ENCODE peak calls at places on chromosomes 16 and 17, in eight cellular contexts. One of them, this sample, is unnamed.

GRCh38 chr17:21242026-21242700 is 11.0 kb downstream of the NATD1 start:
- DNase-seq in kidney epithelial cell: no peak
- DNase-seq in MM.1S: no peak
- DNase-seq in ovary: no peak
- DNase-seq in HFFc6: peak
- DNase-seq in SK-N-SH: no peak
- DNase-seq in AG10803: peak
- DNase-seq in GM10248: no peak
- DNase-seq in this sample: no peak

GRCh38 chr17:72826602-72827001 is 265.9 kb downstream of the SLC39A11 start:
- DNase-seq in SK-N-SH: no peak
- DNase-seq in kidney epithelial cell: peak
- DNase-seq in AG10803: no peak
- DNase-seq in ovary: no peak
- DNase-seq in MM.1S: no peak
- DNase-seq in HFFc6: peak
- DNase-seq in GM10248: no peak
- DNase-seq in this sample: no peak

GRCh38 chr16:26598989-26599785 is 467.5 kb upstream of the C16orf82 start:
- DNase-seq in ovary: no peak
- DNase-seq in AG10803: no peak
- DNase-seq in HFFc6: no peak
- DNase-seq in SK-N-SH: no peak
- DNase-seq in GM10248: no peak
- DNase-seq in kidney epithelial cell: no peak
- DNase-seq in MM.1S: no peak
- DNase-seq in this sample: no peak

GRCh38 chr17:48051706-48052486 is 3.7 kb downstream of the NFE2L1 start:
- DNase-seq in ovary: peak
- DNase-seq in SK-N-SH: no peak
- DNase-seq in HFFc6: peak
- DNase-seq in MM.1S: no peak
- DNase-seq in AG10803: peak
- DNase-seq in kidney epithelial cell: no peak
- DNase-seq in GM10248: no peak
- DNase-seq in this sample: peak

GRCh38 chr17:47209499-47209898 is 351 bp downstream of the MYL4 start:
- DNase-seq in SK-N-SH: no peak
- DNase-seq in AG10803: no peak
- DNase-seq in ovary: no peak
- DNase-seq in HFFc6: no peak
- DNase-seq in MM.1S: no peak
- DNase-seq in GM10248: no peak
- DNase-seq in kidney epithelial cell: no peak
- DNase-seq in this sample: no peak

GRCh38 chr17:74733365-74734122 is 3.5 kb upstream of the RAB37 start:
- DNase-seq in HFFc6: no peak
- DNase-seq in GM10248: no peak
- DNase-seq in ovary: no peak
- DNase-seq in kidney epithelial cell: no peak
- DNase-seq in SK-N-SH: no peak
- DNase-seq in MM.1S: no peak
- DNase-seq in AG10803: no peak
- DNase-seq in this sample: no peak

GRCh38 chr17:15348030-15348429 is 6.6 kb upstream of the TEKT3 start:
- DNase-seq in MM.1S: no peak
- DNase-seq in SK-N-SH: no peak
- DNase-seq in AG10803: peak
- DNase-seq in kidney epithelial cell: no peak
- DNase-seq in HFFc6: peak
- DNase-seq in ovary: no peak
- DNase-seq in GM10248: no peak
- DNase-seq in this sample: peak

GRCh38 chr16:17229766-17230165 is 241.0 kb downstream of the XYLT1 start:
- DNase-seq in kidney epithelial cell: no peak
- DNase-seq in AG10803: peak
- DNase-seq in SK-N-SH: no peak
- DNase-seq in ovary: no peak
- DNase-seq in HFFc6: no peak
- DNase-seq in GM10248: no peak
- DNase-seq in MM.1S: no peak
- DNase-seq in this sample: peak

GRCh38 chr17:10172241-10172741 is 26.1 kb downstream of the GAS7 start:
- DNase-seq in HFFc6: peak
- DNase-seq in kidney epithelial cell: no peak
- DNase-seq in ovary: no peak
- DNase-seq in SK-N-SH: no peak
- DNase-seq in GM10248: peak
- DNase-seq in MM.1S: no peak
- DNase-seq in AG10803: peak
- DNase-seq in this sample: no peak

GRCh38 chr16:82641336-82641984 is 14.7 kb downstream of the CDH13 start:
- DNase-seq in ovary: no peak
- DNase-seq in kidney epithelial cell: no peak
- DNase-seq in GM10248: no peak
- DNase-seq in SK-N-SH: no peak
- DNase-seq in HFFc6: peak
- DNase-seq in AG10803: peak
- DNase-seq in MM.1S: peak
- DNase-seq in this sample: peak
- TF ChIP-seq CTCF in ovary: no peak
- TF ChIP-seq CTCF in kidney epithelial cell: peak
- TF ChIP-seq CTCF in GM10248: peak
- TF ChIP-seq CTCF in SK-N-SH: peak
- TF ChIP-seq CTCF in HFFc6: peak
- TF ChIP-seq CTCF in AG10803: peak
- TF ChIP-seq CTCF in MM.1S: peak
- TF ChIP-seq CTCF in this sample: peak

GRCh38 chr16:50612849-50613198 is 64.6 kb downstream of the NKD1 start:
- DNase-seq in SK-N-SH: no peak
- DNase-seq in ovary: no peak
- DNase-seq in HFFc6: no peak
- DNase-seq in MM.1S: no peak
- DNase-seq in AG10803: no peak
- DNase-seq in kidney epithelial cell: no peak
- DNase-seq in GM10248: no peak
- DNase-seq in this sample: no peak

GRCh38 chr16:50613281-50613991 is 65.2 kb downstream of the NKD1 start:
- DNase-seq in HFFc6: no peak
- DNase-seq in GM10248: no peak
- DNase-seq in SK-N-SH: no peak
- DNase-seq in ovary: peak
- DNase-seq in kidney epithelial cell: no peak
- DNase-seq in AG10803: peak
- DNase-seq in MM.1S: no peak
- DNase-seq in this sample: no peak

GRCh38 chr16:50610331-50611262 is 62.4 kb downstream of the NKD1 start:
- DNase-seq in SK-N-SH: no peak
- DNase-seq in HFFc6: no peak
- DNase-seq in ovary: no peak
- DNase-seq in GM10248: no peak
- DNase-seq in MM.1S: no peak
- DNase-seq in kidney epithelial cell: no peak
- DNase-seq in AG10803: no peak
- DNase-seq in this sample: no peak

GRCh38 chr16:50611995-50612848 is 64.0 kb downstream of the NKD1 start:
- DNase-seq in HFFc6: no peak
- DNase-seq in AG10803: no peak
- DNase-seq in SK-N-SH: no peak
- DNase-seq in MM.1S: no peak
- DNase-seq in GM10248: no peak
- DNase-seq in ovary: no peak
- DNase-seq in kidney epithelial cell: no peak
- DNase-seq in this sample: no peak

DNA sequence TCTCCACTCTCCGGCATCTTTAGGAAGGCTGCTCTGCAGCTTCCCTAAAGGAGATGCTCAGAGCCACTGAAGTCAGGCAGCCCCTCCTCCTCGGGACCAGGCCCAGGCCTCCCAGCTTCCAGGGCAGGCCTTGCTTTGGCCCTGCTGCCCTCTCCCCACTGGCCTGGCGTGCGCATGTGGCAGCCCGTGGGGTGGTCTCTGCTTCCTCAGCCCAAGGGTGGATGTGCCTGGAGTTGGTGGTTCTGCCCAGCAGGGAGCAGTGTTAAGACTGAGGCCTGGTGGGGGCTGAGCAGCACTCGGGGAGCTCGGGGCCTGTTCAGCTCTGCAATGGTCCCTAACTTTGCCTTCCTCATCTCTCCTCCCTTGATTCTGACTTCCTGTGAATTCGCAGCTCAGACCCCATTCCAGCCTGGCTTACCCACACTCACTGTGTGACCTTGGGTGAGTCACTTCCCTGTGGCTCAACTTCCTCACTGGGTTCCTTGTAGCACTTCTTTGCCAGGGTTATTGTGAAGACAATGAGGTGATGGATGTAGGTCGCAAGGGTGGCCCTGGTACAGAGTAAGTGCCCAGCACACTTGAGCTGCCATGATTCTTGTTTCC is 63.2 kb downstream of the NKD1 start:
- DNase-seq in AG10803: peak
- DNase-seq in kidney epithelial cell: peak
- DNase-seq in ovary: no peak
- DNase-seq in HFFc6: no peak
- DNase-seq in GM10248: no peak
- DNase-seq in SK-N-SH: no peak
- DNase-seq in MM.1S: no peak
- DNase-seq in this sample: peak
- TF ChIP-seq CTCF in AG10803: peak
- TF ChIP-seq CTCF in kidney epithelial cell: peak
- TF ChIP-seq CTCF in ovary: no peak
- TF ChIP-seq CTCF in HFFc6: no peak
- TF ChIP-seq CTCF in GM10248: no peak
- TF ChIP-seq CTCF in SK-N-SH: no peak
- TF ChIP-seq CTCF in MM.1S: no peak
- TF ChIP-seq CTCF in this sample: no peak

DNA sequence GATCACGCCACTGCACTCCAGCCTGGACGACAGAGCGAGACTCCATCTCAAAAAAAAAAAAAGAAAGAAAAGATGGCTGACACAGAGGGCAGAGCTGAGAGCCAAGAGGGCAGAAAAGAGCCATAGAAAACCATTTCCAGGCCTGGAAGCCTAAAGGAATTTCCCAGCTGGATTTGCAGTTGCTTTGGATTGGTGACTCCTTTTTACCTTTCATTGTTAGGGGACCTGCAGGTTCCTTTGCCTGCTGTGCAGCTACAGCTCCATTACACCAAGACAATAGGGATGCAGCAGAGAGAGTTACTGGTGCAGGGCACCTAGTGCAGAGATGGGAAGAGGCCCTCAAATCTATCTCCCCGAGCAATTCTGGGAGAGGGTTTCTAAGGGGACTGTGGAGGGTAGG is 18.4 kb downstream of the ZNF668 start:
- DNase-seq in ovary: no peak
- DNase-seq in AG10803: no peak
- DNase-seq in GM10248: no peak
- DNase-seq in MM.1S: no peak
- DNase-seq in SK-N-SH: no peak
- DNase-seq in HFFc6: no peak
- DNase-seq in kidney epithelial cell: no peak
- DNase-seq in this sample: no peak
- TF ChIP-seq CTCF in ovary: no peak
- TF ChIP-seq CTCF in AG10803: no peak
- TF ChIP-seq CTCF in GM10248: no peak
- TF ChIP-seq CTCF in MM.1S: no peak
- TF ChIP-seq CTCF in SK-N-SH: no peak
- TF ChIP-seq CTCF in HFFc6: no peak
- TF ChIP-seq CTCF in kidney epithelial cell: no peak
- TF ChIP-seq CTCF in this sample: no peak

GRCh38 chr17:63317166-63317845 is 128.8 kb downstream of the CYB561 start:
- DNase-seq in HFFc6: no peak
- DNase-seq in kidney epithelial cell: no peak
- DNase-seq in AG10803: no peak
- DNase-seq in ovary: no peak
- DNase-seq in GM10248: no peak
- DNase-seq in MM.1S: no peak
- DNase-seq in SK-N-SH: no peak
- DNase-seq in this sample: no peak
- TF ChIP-seq CTCF in HFFc6: no peak
- TF ChIP-seq CTCF in kidney epithelial cell: no peak
- TF ChIP-seq CTCF in AG10803: no peak
- TF ChIP-seq CTCF in ovary: no peak
- TF ChIP-seq CTCF in GM10248: no peak
- TF ChIP-seq CTCF in MM.1S: no peak
- TF ChIP-seq CTCF in SK-N-SH: no peak
- TF ChIP-seq CTCF in this sample: no peak

GRCh38 chr17:41615454-41615853 is 2.9 kb upstream of the KRT16 start:
- DNase-seq in AG10803: no peak
- DNase-seq in kidney epithelial cell: no peak
- DNase-seq in HFFc6: peak
- DNase-seq in ovary: no peak
- DNase-seq in MM.1S: no peak
- DNase-seq in SK-N-SH: no peak
- DNase-seq in GM10248: no peak
- DNase-seq in this sample: peak
- TF ChIP-seq CTCF in AG10803: no peak
- TF ChIP-seq CTCF in kidney epithelial cell: no peak
- TF ChIP-seq CTCF in HFFc6: no peak
- TF ChIP-seq CTCF in ovary: no peak
- TF ChIP-seq CTCF in MM.1S: no peak
- TF ChIP-seq CTCF in SK-N-SH: no peak
- TF ChIP-seq CTCF in GM10248: no peak
- TF ChIP-seq CTCF in this sample: no peak

GRCh38 chr17:37648555-37648954 is 5.3 kb upstream of the DDX52 start:
- DNase-seq in GM10248: no peak
- DNase-seq in AG10803: peak
- DNase-seq in HFFc6: peak
- DNase-seq in ovary: no peak
- DNase-seq in SK-N-SH: no peak
- DNase-seq in kidney epithelial cell: peak
- DNase-seq in MM.1S: peak
- DNase-seq in this sample: peak

GRCh38 chr17:37651846-37652245 is 8.6 kb upstream of the DDX52 start:
- DNase-seq in kidney epithelial cell: no peak
- DNase-seq in ovary: no peak
- DNase-seq in SK-N-SH: no peak
- DNase-seq in AG10803: no peak
- DNase-seq in HFFc6: no peak
- DNase-seq in MM.1S: no peak
- DNase-seq in GM10248: no peak
- DNase-seq in this sample: no peak

DNA sequence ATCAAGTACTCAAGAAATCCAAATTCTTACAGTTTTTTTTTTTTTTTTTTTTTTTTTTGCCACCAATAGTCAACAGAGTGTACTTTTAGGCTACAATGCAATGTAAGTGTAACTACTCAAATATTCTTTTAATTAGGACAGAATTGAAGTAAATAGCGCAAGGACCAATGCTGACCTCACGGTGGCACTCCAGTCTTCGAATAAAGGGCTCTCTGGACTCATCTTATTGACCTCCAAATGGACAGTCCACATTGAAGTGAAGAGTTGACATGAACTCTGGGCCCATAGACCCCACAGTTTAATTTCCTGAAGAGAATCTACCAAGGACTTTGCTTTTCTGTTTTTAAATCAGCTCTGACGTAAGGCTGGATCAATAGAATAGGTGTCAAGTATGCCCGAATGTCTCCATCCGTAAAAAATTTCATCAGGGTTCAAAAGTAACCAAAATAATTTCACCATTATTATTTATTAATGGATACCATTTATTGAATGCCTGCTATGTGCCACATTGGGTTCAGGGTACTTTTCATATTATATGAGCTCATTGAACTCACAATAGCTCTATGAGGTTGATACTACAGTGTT is 7.3 kb upstream of the DDX52 start:
- DNase-seq in AG10803: peak
- DNase-seq in ovary: no peak
- DNase-seq in HFFc6: peak
- DNase-seq in MM.1S: peak
- DNase-seq in GM10248: peak
- DNase-seq in SK-N-SH: peak
- DNase-seq in kidney epithelial cell: no peak
- DNase-seq in this sample: peak
- TF ChIP-seq CTCF in AG10803: peak
- TF ChIP-seq CTCF in ovary: no peak
- TF ChIP-seq CTCF in HFFc6: peak
- TF ChIP-seq CTCF in MM.1S: peak
- TF ChIP-seq CTCF in GM10248: peak
- TF ChIP-seq CTCF in SK-N-SH: peak
- TF ChIP-seq CTCF in kidney epithelial cell: peak
- TF ChIP-seq CTCF in this sample: peak